ENCODE peak calls at places on chromosomes 7 and 10, in five cellular contexts. W is Calu3, U is Panc1, E is stomach, N is GM23338. R is an unnamed sample.

GRCh38 chr7:151592868-151593486 is 73.3 kb upstream of the RHEB start:
- DNase-seq in W (no peak), U (peak), E (no peak), N (no peak), R (peak)

GRCh38 chr10:33099748-33100147 is 141.7 kb upstream of the ITGB1 start:
- DNase-seq in W (no peak), U (no peak), E (no peak), N (no peak), R (no peak)

GRCh38 chr7:71229201-71229600 is 97.3 kb downstream of the GALNT17 start:
- DNase-seq in W (no peak), U (no peak), E (no peak), N (no peak), R (no peak)

GRCh38 chr10:8584666-8585065 is 530.2 kb downstream of the GATA3 start:
- DNase-seq in W (no peak), U (no peak), E (no peak), N (no peak), R (no peak)

GRCh38 chr7:73328696-73329095 is 735 bp downstream of the FKBP6 start:
- DNase-seq in W (no peak), U (no peak), E (no peak), N (no peak), R (no peak)

GRCh38 chr7:50962281-50962883 is 179.7 kb upstream of the GRB10 start:
- DNase-seq in W (no peak), U (no peak), E (no peak), N (no peak), R (no peak)

GRCh38 chr10:85651507-85651902 is 715.1 kb downstream of the GRID1 start:
- DNase-seq in W (no peak), U (no peak), E (no peak), N (no peak), R (no peak)

GRCh38 chr10:62005687-62006086 is 104.2 kb downstream of the ARID5B start:
- DNase-seq in W (no peak), U (no peak), E (no peak), N (no peak), R (no peak)

GRCh38 chr10:107157071-107157470 is 7.4 kb downstream of the SORCS1 start:
- DNase-seq in W (no peak), U (no peak), E (no peak), N (no peak), R (no peak)

GRCh38 chr10:55550241-55550640 is 749.2 kb upstream of the PCDH15 start:
- DNase-seq in W (peak), U (no peak), E (no peak), N (no peak), R (peak)

DNA sequence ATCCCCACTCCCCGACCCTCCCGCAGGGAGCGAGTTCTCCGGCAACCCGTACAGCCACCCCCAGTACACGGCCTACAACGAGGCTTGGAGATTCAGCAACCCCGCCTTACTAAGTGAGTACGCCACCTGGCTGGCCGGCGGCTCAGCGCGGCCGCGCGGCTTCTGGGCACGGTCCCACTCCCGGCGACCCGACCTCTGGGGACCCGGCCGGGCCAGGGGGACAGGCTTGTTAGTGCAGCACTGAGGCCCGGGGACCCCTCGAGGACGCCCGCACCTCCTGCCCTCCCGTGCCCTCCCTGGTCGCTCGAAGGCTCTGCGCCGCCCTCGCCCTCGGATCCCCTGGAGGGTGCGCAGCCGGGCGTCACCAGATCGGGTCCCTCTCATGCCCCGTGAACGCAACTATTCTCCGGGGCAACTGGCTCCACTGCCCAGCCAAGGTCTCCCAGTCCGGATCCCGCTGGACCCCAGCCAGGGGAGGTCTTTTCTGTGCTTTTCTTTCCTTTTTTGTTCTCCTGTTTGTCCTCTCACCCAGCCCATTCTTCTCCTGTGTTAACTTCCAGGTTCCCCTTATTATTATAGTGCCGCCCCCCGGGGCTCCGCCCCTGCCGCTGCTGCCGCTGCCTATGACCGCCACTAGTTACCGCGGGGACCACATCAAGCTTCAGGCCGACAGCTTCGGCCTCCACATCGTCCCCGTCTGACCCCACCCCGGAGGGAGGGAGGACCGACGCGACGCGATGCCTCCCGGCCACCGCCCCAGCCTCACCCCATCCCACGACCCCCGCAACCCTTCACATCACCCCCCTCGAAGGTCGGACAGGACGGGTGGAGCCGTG is 81.8 kb downstream of the PAX2 start:
- DNase-seq in W (peak), U (no peak), E (peak), N (peak), R (no peak)
- TF ChIP-seq CTCF in W (no peak), U (no peak), E (no peak), N (peak), R (no peak)

GRCh38 chr10:14186245-14186644 is 144.5 kb downstream of the FRMD4A start:
- DNase-seq in W (no peak), U (no peak), E (no peak), N (peak), R (no peak)
- TF ChIP-seq CTCF in W (no peak), U (peak), E (no peak), N (peak), R (peak)

DNA sequence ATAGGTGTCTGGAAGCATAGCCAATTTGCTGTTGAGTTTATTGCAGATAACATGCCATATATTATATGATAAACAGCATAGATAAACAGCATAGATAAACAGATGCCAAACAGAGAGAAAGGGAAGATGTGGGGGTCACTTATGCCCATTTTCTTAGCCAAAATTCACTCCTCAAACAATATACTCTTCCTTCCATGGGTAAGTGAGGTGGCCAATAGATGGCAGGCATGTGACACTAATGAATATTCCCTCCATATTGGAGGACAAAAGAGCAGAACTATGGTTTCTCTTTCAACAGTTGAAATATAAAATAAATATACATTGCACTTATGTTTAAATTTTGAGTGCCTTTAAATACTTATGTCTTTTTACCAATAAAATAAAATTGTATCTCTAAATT is 1212.8 kb downstream of the REEP3 start:
- DNase-seq in W (peak), U (peak), E (peak), N (peak), R (peak)
- TF ChIP-seq CTCF in W (peak), U (peak), E (peak), N (peak), R (peak)

GRCh38 chr10:103478671-103479070 is 369 bp downstream of the CALHM3 start:
- DNase-seq in W (no peak), U (no peak), E (no peak), N (no peak), R (no peak)

GRCh38 chr10:103474077-103474476 is 5.0 kb downstream of the CALHM3 start:
- DNase-seq in W (no peak), U (no peak), E (no peak), N (no peak), R (no peak)

GRCh38 chr10:103479135-103479534 is at the start of gene CALHM3:
- DNase-seq in W (peak), U (no peak), E (peak), N (no peak), R (peak)

GRCh38 chr10:103475437-103475836 is 3.6 kb downstream of the CALHM3 start:
- DNase-seq in W (no peak), U (no peak), E (no peak), N (no peak), R (no peak)

DNA sequence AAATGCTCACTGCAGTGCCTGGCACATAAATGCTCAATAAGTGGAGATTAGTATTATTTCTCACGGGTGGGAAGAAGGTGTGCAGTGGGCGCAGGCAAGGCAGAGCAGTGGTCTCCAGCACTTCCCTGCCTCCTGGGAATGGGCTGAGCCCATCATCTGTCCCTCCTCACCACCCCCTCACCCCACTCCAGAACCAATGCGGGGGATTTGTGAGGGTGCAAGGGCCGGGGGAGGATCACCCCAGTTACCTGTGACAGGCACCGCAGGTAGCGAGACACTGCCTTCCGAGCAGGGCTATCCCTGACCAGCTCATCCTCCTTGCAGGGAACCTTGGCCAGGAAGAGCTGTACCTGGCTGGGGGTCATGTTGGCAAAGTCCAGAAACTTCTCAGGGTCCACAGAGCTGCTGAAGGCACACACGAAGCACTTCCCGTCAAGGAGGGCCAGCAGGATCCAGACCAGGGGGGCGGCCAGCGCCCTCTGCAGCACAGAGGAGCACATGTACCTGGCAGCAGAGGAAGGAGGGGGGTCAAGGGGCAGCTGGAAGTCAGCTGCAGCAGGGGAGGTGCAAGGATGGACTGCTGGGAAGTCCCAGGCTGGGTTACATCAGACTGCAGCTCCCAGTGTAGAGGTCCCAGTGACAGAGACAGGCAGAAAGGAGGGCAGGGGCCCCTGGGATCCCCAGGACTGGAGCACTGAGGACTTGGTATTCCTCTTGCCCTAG is 2.8 kb downstream of the CALHM3 start:
- DNase-seq in W (no peak), U (no peak), E (no peak), N (peak), R (no peak)
- TF ChIP-seq CTCF in W (no peak), U (no peak), E (no peak), N (peak), R (no peak)

DNA sequence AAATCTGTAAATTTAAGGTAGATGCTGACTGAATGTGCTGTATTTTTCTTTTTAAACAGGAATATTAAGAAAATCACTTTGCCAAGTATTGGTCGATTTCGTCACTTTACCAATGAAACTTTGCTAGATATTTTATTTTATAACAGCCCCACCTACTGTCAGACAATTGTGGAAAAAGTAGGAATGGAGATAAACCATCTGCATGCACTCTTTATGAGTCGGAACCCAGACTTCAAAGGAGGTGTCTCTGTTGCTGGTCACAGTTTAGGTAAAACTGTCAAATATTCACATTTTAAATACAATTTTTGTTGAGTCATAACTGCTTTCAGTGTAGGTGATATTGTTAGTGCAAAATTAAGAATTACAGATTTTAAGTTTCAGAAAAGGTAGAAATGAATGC is 25.2 kb downstream of the SEC23IP start:
- DNase-seq in W (no peak), U (no peak), E (no peak), N (no peak), R (no peak)
- TF ChIP-seq CTCF in W (no peak), U (peak), E (no peak), N (no peak), R (no peak)

GRCh38 chr7:99313204-99313573 is 12.5 kb upstream of the ARPC1A start:
- DNase-seq in W (no peak), U (no peak), E (no peak), N (no peak), R (no peak)
- TF ChIP-seq CTCF in W (no peak), U (peak), E (no peak), N (no peak), R (peak)

GRCh38 chr10:73871915-73872710 is 2.2 kb downstream of the CAMK2G start:
- DNase-seq in W (peak), U (no peak), E (no peak), N (no peak), R (peak)
- TF ChIP-seq CTCF in W (no peak), U (no peak), E (no peak), N (peak), R (peak)

GRCh38 chr10:48973065-48973464 is 33.4 kb upstream of the LRRC18 start:
- DNase-seq in W (no peak), U (no peak), E (no peak), N (no peak), R (no peak)

GRCh38 chr10:48978318-48978717 is 38.7 kb upstream of the LRRC18 start:
- DNase-seq in W (no peak), U (no peak), E (no peak), N (no peak), R (no peak)

GRCh38 chr10:48981310-48981907 is 41.8 kb upstream of the LRRC18 start:
- DNase-seq in W (peak), U (peak), E (peak), N (peak), R (peak)

GRCh38 chr10:48974757-48975156 is 35.1 kb upstream of the LRRC18 start:
- DNase-seq in W (no peak), U (no peak), E (no peak), N (no peak), R (no peak)

DNA sequence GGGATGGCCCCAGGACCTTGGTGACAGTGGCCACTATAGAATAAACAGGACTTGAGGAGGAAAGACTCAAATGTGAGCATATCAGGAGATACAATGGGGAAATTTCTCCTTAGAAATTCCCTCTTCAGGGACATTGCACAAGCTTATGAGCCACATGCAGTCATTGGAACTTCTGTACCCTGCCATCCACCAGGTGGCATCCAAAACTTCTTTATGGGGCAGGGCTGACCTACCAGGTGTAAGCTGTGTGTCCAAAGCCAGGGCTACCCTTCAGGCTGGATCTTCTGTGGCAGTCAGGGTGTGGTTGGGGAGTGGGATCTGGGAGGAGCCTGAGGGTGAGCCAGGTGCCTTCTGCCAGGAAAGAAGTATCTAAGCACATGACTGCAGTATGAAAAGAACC is 36.6 kb upstream of the LRRC18 start:
- DNase-seq in W (peak), U (no peak), E (no peak), N (peak), R (no peak)
- TF ChIP-seq CTCF in W (no peak), U (no peak), E (peak), N (peak), R (peak)

R was measured in PC-9.